ENCODE peak calls at places on chromosomes 11 and 22, in five cellular contexts. F is Calu3; S is activated naive CD4-positive, alpha-beta T cell treated with anti-CD3 and anti-CD28 coated beads for 36 hours; L is right lobe of liver; Z is H9. B is an unnamed sample.
A peak's percentile ranks its signal among the peaks of the same experiment; 100 is the strongest.

GRCh38 chr11:102831128-102831708 is 12.2 kb downstream of the MMP3 start:
- DNase-seq in F (peak; percentile 79), S (peak; percentile 54), L (no peak), Z (peak; percentile 80), B (peak; percentile 73)

GRCh38 chr22:46756097-46756496 is 6.4 kb upstream of the TBC1D22A start:
- DNase-seq in F (no peak), S (no peak), L (no peak), Z (no peak), B (no peak)

GRCh38 chr11:133526790-133527189 is 5.5 kb downstream of the OPCML start:
- DNase-seq in F (no peak), S (no peak), L (no peak), Z (no peak), B (no peak)

GRCh38 chr11:18046116-18046777 is at the start of gene TPH1:
- DNase-seq in F (peak; percentile 48), S (no peak), L (no peak), Z (peak; percentile 76), B (peak; percentile 76)

GRCh38 chr22:28942333-28942732 is 59.0 kb downstream of the ZNRF3 start:
- DNase-seq in F (no peak), S (no peak), L (no peak), Z (no peak), B (no peak)

GRCh38 chr22:27918351-27919221 is 470 bp downstream of the PITPNB start:
- DNase-seq in F (peak; percentile 67), S (peak; percentile 73), L (peak; percentile 64), Z (peak; percentile 65), B (peak; percentile 80)

GRCh38 chr11:43819926-43820325 is 60.7 kb upstream of the ALKBH3 start:
- DNase-seq in F (no peak), S (no peak), L (no peak), Z (no peak), B (no peak)

GRCh38 chr11:96263361-96263763 is 79.6 kb downstream of the MAML2 start:
- DNase-seq in F (no peak), S (no peak), L (no peak), Z (no peak), B (no peak)

GRCh38 chr11:116606060-116606459 is 166.7 kb downstream of the BUD13 start:
- DNase-seq in F (no peak), S (no peak), L (peak; percentile 13), Z (no peak), B (peak; percentile 16)

GRCh38 chr11:46122955-46123354 is 1.7 kb upstream of the PHF21A start:
- DNase-seq in F (no peak), S (no peak), L (no peak), Z (no peak), B (no peak)

GRCh38 chr11:33545941-33546340 is 154.7 kb downstream of the C11orf91 start:
- DNase-seq in F (no peak), S (no peak), L (no peak), Z (no peak), B (no peak)

GRCh38 chr11:75113049-75113448 is 16.4 kb upstream of the OR2AT4 start:
- DNase-seq in F (no peak), S (no peak), L (no peak), Z (no peak), B (no peak)

GRCh38 chr11:6586434-6587359 is 16.7 kb downstream of the RRP8 start:
- DNase-seq in F (no peak), S (no peak), L (no peak), Z (peak; percentile 77), B (peak; percentile 74)

GRCh38 chr11:46345881-46346484 is 1.3 kb upstream of the DGKZ start:
- DNase-seq in F (no peak), S (peak; percentile 65), L (no peak), Z (no peak), B (no peak)

GRCh38 chr11:11510939-11511338 is 110.9 kb downstream of the GALNT18 start:
- DNase-seq in F (no peak), S (no peak), L (no peak), Z (no peak), B (no peak)

GRCh38 chr11:134893810-134894685 is 482.0 kb upstream of the B3GAT1 start:
- DNase-seq in F (no peak), S (no peak), L (no peak), Z (no peak), B (no peak)

GRCh38 chr22:26502688-26503561 is 9.3 kb downstream of the TFIP11 start:
- DNase-seq in F (peak; percentile 14), S (peak; percentile 72), L (peak; percentile 64), Z (peak; percentile 80), B (peak; percentile 64)

GRCh38 chr11:82892611-82893169 is 7.5 kb downstream of the PRCP start:
- DNase-seq in F (no peak), S (no peak), L (no peak), Z (no peak), B (no peak)

GRCh38 chr22:36913431-36914382 is at the start of gene CSF2RB:
- DNase-seq in F (no peak), S (no peak), L (peak; percentile 56), Z (no peak), B (no peak)

GRCh38 chr11:61149624-61150615 is 11.3 kb downstream of the VPS37C start:
- DNase-seq in F (peak; percentile 55), S (no peak), L (no peak), Z (no peak), B (no peak)

GRCh38 chr11:130897262-130898182 is 18.8 kb downstream of the SNX19 start:
- DNase-seq in F (peak; percentile 77), S (no peak), L (peak; percentile 89), Z (no peak), B (no peak)

GRCh38 chr11:120326228-120326627 is 1.1 kb downstream of the TLCD5 start:
- DNase-seq in F (no peak), S (no peak), L (no peak), Z (no peak), B (no peak)

GRCh38 chr11:45754746-45755145 is 50.2 kb upstream of the SLC35C1 start:
- DNase-seq in F (no peak), S (no peak), L (no peak), Z (no peak), B (no peak)

B was measured in ecto neural progenitor cell.